ENCODE peak calls at places on chromosomes 2 and 18, in four cellular contexts. One of them, this sample, is unnamed.

GRCh38 chr2:100529900-100530299 is 32.9 kb upstream of the PDCL3 start:
- DNase-seq in H1: no peak
- DNase-seq in HCT116: no peak
- DNase-seq in K562: no peak
- DNase-seq in this sample: no peak

GRCh38 chr2:74515271-74516069 is 1.2 kb downstream of the TLX2 start:
- DNase-seq in H1: no peak
- DNase-seq in HCT116: no peak
- DNase-seq in K562: no peak
- DNase-seq in this sample: no peak

GRCh38 chr2:13822365-13822764 is 810.2 kb upstream of the LRATD1 start:
- DNase-seq in H1: peak; percentile 10
- DNase-seq in HCT116: no peak
- DNase-seq in K562: no peak
- DNase-seq in this sample: no peak

GRCh38 chr2:56515399-56515798 is 331.6 kb downstream of the CCDC85A start:
- DNase-seq in H1: no peak
- DNase-seq in HCT116: no peak
- DNase-seq in K562: no peak
- DNase-seq in this sample: no peak

GRCh38 chr2:191533693-191534175 is 144.2 kb upstream of the NABP1 start:
- DNase-seq in H1: no peak
- DNase-seq in HCT116: no peak
- DNase-seq in K562: no peak
- DNase-seq in this sample: no peak

GRCh38 chr18:46518438-46518837 is 138.6 kb downstream of the LOXHD1 start:
- DNase-seq in H1: no peak
- DNase-seq in HCT116: no peak
- DNase-seq in K562: no peak
- DNase-seq in this sample: no peak

GRCh38 chr2:109423556-109424359 is 190.0 kb downstream of the SEPTIN10 start:
- DNase-seq in H1: no peak
- DNase-seq in HCT116: no peak
- DNase-seq in K562: no peak
- DNase-seq in this sample: no peak

GRCh38 chr2:204108874-204109295 is 172.3 kb downstream of the ICOS start:
- DNase-seq in H1: no peak
- DNase-seq in HCT116: no peak
- DNase-seq in K562: no peak
- DNase-seq in this sample: no peak

GRCh38 chr2:144780983-144781382 is 261.1 kb upstream of the ZEB2 start:
- DNase-seq in H1: no peak
- DNase-seq in HCT116: no peak
- DNase-seq in K562: no peak
- DNase-seq in this sample: no peak

GRCh38 chr18:25503567-25504081 is 151.7 kb upstream of the ZNF521 start:
- DNase-seq in H1: peak; percentile 9
- DNase-seq in HCT116: peak; percentile 12
- DNase-seq in K562: no peak
- DNase-seq in this sample: no peak

DNA sequence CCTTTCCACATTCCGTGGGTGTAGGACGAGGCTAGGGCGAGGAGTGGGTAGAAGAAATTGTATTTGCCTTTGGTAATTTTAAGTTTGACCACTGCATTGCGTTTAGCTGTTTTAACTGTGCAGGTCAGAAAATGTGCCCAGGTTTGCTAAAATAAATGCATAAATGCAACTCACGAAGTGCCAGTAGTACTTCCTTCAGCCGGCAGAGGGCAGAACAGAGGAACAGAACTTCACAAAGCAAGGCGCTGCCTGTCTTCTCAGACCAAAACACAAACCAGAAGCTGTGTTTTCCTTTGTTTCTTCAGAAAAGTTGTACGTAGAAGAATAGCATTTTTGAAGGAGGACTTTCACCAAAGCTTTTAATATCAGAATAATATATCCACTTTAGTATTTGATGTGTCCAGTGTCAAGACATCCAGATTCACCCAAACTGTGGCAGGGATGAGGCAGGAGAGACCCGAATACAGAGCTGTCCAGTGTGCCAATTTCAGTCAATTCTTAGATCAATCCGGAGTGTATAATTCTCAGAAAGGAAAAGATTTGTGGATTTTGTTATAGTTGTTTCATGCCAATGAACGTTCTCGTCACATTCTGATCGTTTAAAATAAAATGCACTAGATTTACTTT is 348.6 kb downstream of the DLGAP1 start:
- DNase-seq in H1: no peak
- DNase-seq in HCT116: peak; percentile 42
- DNase-seq in K562: peak; percentile 37
- DNase-seq in this sample: no peak
- TF ChIP-seq EGR1 in H1: no peak
- TF ChIP-seq EGR1 in HCT116: no peak
- TF ChIP-seq EGR1 in K562: no peak
- TF ChIP-seq EGR1 in this sample: no peak

GRCh38 chr18:68796936-68797690 is 767 bp upstream of the CCDC102B start:
- DNase-seq in H1: no peak
- DNase-seq in HCT116: no peak
- DNase-seq in K562: no peak
- DNase-seq in this sample: no peak

GRCh38 chr18:68791801-68792200 is 6.1 kb upstream of the CCDC102B start:
- DNase-seq in H1: no peak
- DNase-seq in HCT116: no peak
- DNase-seq in K562: no peak
- DNase-seq in this sample: no peak
- TF ChIP-seq EGR1 in H1: no peak
- TF ChIP-seq EGR1 in HCT116: no peak
- TF ChIP-seq EGR1 in K562: no peak
- TF ChIP-seq EGR1 in this sample: no peak

GRCh38 chr2:8836979-8837794 is at the start of gene KIDINS220:
- DNase-seq in H1: peak; percentile 50
- DNase-seq in HCT116: peak; percentile 51
- DNase-seq in K562: peak; percentile 98
- DNase-seq in this sample: peak; percentile 43
- TF ChIP-seq EGR1 in H1: no peak
- TF ChIP-seq EGR1 in HCT116: no peak
- TF ChIP-seq EGR1 in K562: no peak
- TF ChIP-seq EGR1 in this sample: peak; percentile 23

GRCh38 chr2:215505044-215505786 is 69.3 kb upstream of the FN1 start:
- DNase-seq in H1: no peak
- DNase-seq in HCT116: no peak
- DNase-seq in K562: peak; percentile 81
- DNase-seq in this sample: no peak
- TF ChIP-seq EGR1 in H1: no peak
- TF ChIP-seq EGR1 in HCT116: no peak
- TF ChIP-seq EGR1 in K562: peak; percentile 66
- TF ChIP-seq EGR1 in this sample: no peak

This sample was measured in GM12878.